ENCODE peak calls at places on chromosomes 6 and 20, in seven cellular contexts. One of them, this sample, is unnamed.

GRCh38 chr6:110053395-110054240 is 75.5 kb downstream of the GPR6 start:
- DNase-seq in dorsolateral prefrontal cortex: no peak
- DNase-seq in body of pancreas: peak; percentile 31
- DNase-seq in psoas muscle: no peak
- DNase-seq in IMR-90: peak; percentile 68
- DNase-seq in endothelial cell: peak; percentile 36
- DNase-seq in gastrocnemius medialis: no peak
- DNase-seq in this sample: no peak

GRCh38 chr20:63835031-63835858 is 4.2 kb upstream of the ZBTB46 start:
- DNase-seq in dorsolateral prefrontal cortex: peak; percentile 63
- DNase-seq in body of pancreas: peak; percentile 96
- DNase-seq in psoas muscle: peak; percentile 87
- DNase-seq in IMR-90: peak; percentile 99
- DNase-seq in endothelial cell: peak; percentile 87
- DNase-seq in gastrocnemius medialis: peak; percentile 77
- DNase-seq in this sample: no peak

GRCh38 chr20:59020938-59021551 is 1.8 kb downstream of the TUBB1 start:
- DNase-seq in dorsolateral prefrontal cortex: no peak
- DNase-seq in body of pancreas: no peak
- DNase-seq in psoas muscle: no peak
- DNase-seq in IMR-90: peak; percentile 56
- DNase-seq in endothelial cell: no peak
- DNase-seq in gastrocnemius medialis: no peak
- DNase-seq in this sample: no peak

GRCh38 chr6:25138024-25138696 is 141.0 kb upstream of the CARMIL1 start:
- DNase-seq in dorsolateral prefrontal cortex: no peak
- DNase-seq in body of pancreas: peak; percentile 26
- DNase-seq in psoas muscle: peak; percentile 32
- DNase-seq in IMR-90: peak; percentile 62
- DNase-seq in endothelial cell: no peak
- DNase-seq in gastrocnemius medialis: peak; percentile 30
- DNase-seq in this sample: peak; percentile 54

GRCh38 chr6:17885079-17885478 is 102.4 kb downstream of the KIF13A start:
- DNase-seq in dorsolateral prefrontal cortex: no peak
- DNase-seq in body of pancreas: no peak
- DNase-seq in psoas muscle: no peak
- DNase-seq in IMR-90: peak; percentile 19
- DNase-seq in endothelial cell: no peak
- DNase-seq in gastrocnemius medialis: no peak
- DNase-seq in this sample: no peak

GRCh38 chr6:154458565-154459475 is 51.7 kb downstream of the CNKSR3 start:
- DNase-seq in dorsolateral prefrontal cortex: no peak
- DNase-seq in body of pancreas: no peak
- DNase-seq in psoas muscle: no peak
- DNase-seq in IMR-90: no peak
- DNase-seq in endothelial cell: no peak
- DNase-seq in gastrocnemius medialis: no peak
- DNase-seq in this sample: no peak

GRCh38 chr20:53929399-53929798 is 141.0 kb downstream of the BCAS1 start:
- DNase-seq in dorsolateral prefrontal cortex: no peak
- DNase-seq in body of pancreas: no peak
- DNase-seq in psoas muscle: no peak
- DNase-seq in IMR-90: no peak
- DNase-seq in endothelial cell: no peak
- DNase-seq in gastrocnemius medialis: no peak
- DNase-seq in this sample: no peak

GRCh38 chr6:120938876-120939231 is 395.4 kb downstream of the TBC1D32 start:
- DNase-seq in dorsolateral prefrontal cortex: no peak
- DNase-seq in body of pancreas: no peak
- DNase-seq in psoas muscle: no peak
- DNase-seq in IMR-90: no peak
- DNase-seq in endothelial cell: no peak
- DNase-seq in gastrocnemius medialis: no peak
- DNase-seq in this sample: no peak

GRCh38 chr20:17712708-17713107 is 12.9 kb downstream of the BANF2 start:
- DNase-seq in dorsolateral prefrontal cortex: no peak
- DNase-seq in body of pancreas: no peak
- DNase-seq in psoas muscle: no peak
- DNase-seq in IMR-90: peak; percentile 84
- DNase-seq in endothelial cell: no peak
- DNase-seq in gastrocnemius medialis: no peak
- DNase-seq in this sample: no peak

GRCh38 chr6:82415820-82416219 is 52.2 kb downstream of the TPBG start:
- DNase-seq in dorsolateral prefrontal cortex: no peak
- DNase-seq in body of pancreas: no peak
- DNase-seq in psoas muscle: no peak
- DNase-seq in IMR-90: no peak
- DNase-seq in endothelial cell: no peak
- DNase-seq in gastrocnemius medialis: no peak
- DNase-seq in this sample: no peak

GRCh38 chr20:56579261-56579660 is 46.2 kb downstream of the FAM209B start:
- DNase-seq in dorsolateral prefrontal cortex: no peak
- DNase-seq in body of pancreas: no peak
- DNase-seq in psoas muscle: no peak
- DNase-seq in IMR-90: no peak
- DNase-seq in endothelial cell: no peak
- DNase-seq in gastrocnemius medialis: no peak
- DNase-seq in this sample: no peak

GRCh38 chr20:17966432-17967312 is 1.9 kb downstream of the SNX5 start:
- DNase-seq in dorsolateral prefrontal cortex: no peak
- DNase-seq in body of pancreas: no peak
- DNase-seq in psoas muscle: no peak
- DNase-seq in IMR-90: peak; percentile 42
- DNase-seq in endothelial cell: no peak
- DNase-seq in gastrocnemius medialis: no peak
- DNase-seq in this sample: no peak

GRCh38 chr20:59830107-59831023 is 103.1 kb downstream of the SYCP2 start:
- DNase-seq in dorsolateral prefrontal cortex: no peak
- DNase-seq in body of pancreas: no peak
- DNase-seq in psoas muscle: no peak
- DNase-seq in IMR-90: no peak
- DNase-seq in endothelial cell: no peak
- DNase-seq in gastrocnemius medialis: no peak
- DNase-seq in this sample: no peak

GRCh38 chr6:147287869-147288271 is 83.7 kb downstream of the STXBP5 start:
- DNase-seq in dorsolateral prefrontal cortex: no peak
- DNase-seq in body of pancreas: peak; percentile 38
- DNase-seq in psoas muscle: no peak
- DNase-seq in IMR-90: peak; percentile 69
- DNase-seq in endothelial cell: no peak
- DNase-seq in gastrocnemius medialis: no peak
- DNase-seq in this sample: no peak

GRCh38 chr6:80223743-80224212 is 117.3 kb downstream of the BCKDHB start:
- DNase-seq in dorsolateral prefrontal cortex: no peak
- DNase-seq in body of pancreas: no peak
- DNase-seq in psoas muscle: peak; percentile 25
- DNase-seq in IMR-90: no peak
- DNase-seq in endothelial cell: no peak
- DNase-seq in gastrocnemius medialis: no peak
- DNase-seq in this sample: no peak

GRCh38 chr6:82980086-82980485 is 85.6 kb downstream of the UBE3D start:
- DNase-seq in dorsolateral prefrontal cortex: no peak
- DNase-seq in body of pancreas: no peak
- DNase-seq in psoas muscle: no peak
- DNase-seq in IMR-90: peak; percentile 86
- DNase-seq in endothelial cell: no peak
- DNase-seq in gastrocnemius medialis: no peak
- DNase-seq in this sample: no peak

GRCh38 chr6:14502551-14502950 is 385.0 kb downstream of the CD83 start:
- DNase-seq in dorsolateral prefrontal cortex: no peak
- DNase-seq in body of pancreas: no peak
- DNase-seq in psoas muscle: no peak
- DNase-seq in IMR-90: peak; percentile 28
- DNase-seq in endothelial cell: no peak
- DNase-seq in gastrocnemius medialis: no peak
- DNase-seq in this sample: no peak

GRCh38 chr6:72287801-72288200 is 334.1 kb upstream of the KCNQ5 start:
- DNase-seq in dorsolateral prefrontal cortex: no peak
- DNase-seq in body of pancreas: no peak
- DNase-seq in psoas muscle: no peak
- DNase-seq in IMR-90: peak; percentile 4
- DNase-seq in endothelial cell: no peak
- DNase-seq in gastrocnemius medialis: no peak
- DNase-seq in this sample: no peak

GRCh38 chr20:33443006-33443511 is 504 bp downstream of the SNTA1 start:
- DNase-seq in dorsolateral prefrontal cortex: no peak
- DNase-seq in body of pancreas: peak; percentile 43
- DNase-seq in psoas muscle: peak; percentile 43
- DNase-seq in IMR-90: no peak
- DNase-seq in endothelial cell: peak; percentile 27
- DNase-seq in gastrocnemius medialis: no peak
- DNase-seq in this sample: no peak

GRCh38 chr20:51884561-51884960 is 82.2 kb upstream of the SALL4 start:
- DNase-seq in dorsolateral prefrontal cortex: no peak
- DNase-seq in body of pancreas: no peak
- DNase-seq in psoas muscle: no peak
- DNase-seq in IMR-90: peak; percentile 10
- DNase-seq in endothelial cell: no peak
- DNase-seq in gastrocnemius medialis: no peak
- DNase-seq in this sample: no peak

GRCh38 chr20:35111141-35111888 is 18.7 kb upstream of the TRPC4AP start:
- DNase-seq in dorsolateral prefrontal cortex: no peak
- DNase-seq in body of pancreas: no peak
- DNase-seq in psoas muscle: no peak
- DNase-seq in IMR-90: peak; percentile 87
- DNase-seq in endothelial cell: no peak
- DNase-seq in gastrocnemius medialis: no peak
- DNase-seq in this sample: no peak

GRCh38 chr6:157148391-157149323 is 174.7 kb downstream of the TMEM242 start:
- DNase-seq in dorsolateral prefrontal cortex: peak; percentile 68
- DNase-seq in body of pancreas: peak; percentile 50
- DNase-seq in psoas muscle: peak; percentile 62
- DNase-seq in IMR-90: peak; percentile 98
- DNase-seq in endothelial cell: no peak
- DNase-seq in gastrocnemius medialis: no peak
- DNase-seq in this sample: no peak

GRCh38 chr6:55046869-55047422 is 127.4 kb upstream of the HCRTR2 start:
- DNase-seq in dorsolateral prefrontal cortex: no peak
- DNase-seq in body of pancreas: no peak
- DNase-seq in psoas muscle: no peak
- DNase-seq in IMR-90: peak; percentile 23
- DNase-seq in endothelial cell: no peak
- DNase-seq in gastrocnemius medialis: no peak
- DNase-seq in this sample: no peak

GRCh38 chr6:21598662-21599061 is 5.1 kb downstream of the SOX4 start:
- DNase-seq in dorsolateral prefrontal cortex: no peak
- DNase-seq in body of pancreas: no peak
- DNase-seq in psoas muscle: no peak
- DNase-seq in IMR-90: no peak
- DNase-seq in endothelial cell: no peak
- DNase-seq in gastrocnemius medialis: no peak
- DNase-seq in this sample: no peak

GRCh38 chr6:21597706-21598273 is 4.2 kb downstream of the SOX4 start:
- DNase-seq in dorsolateral prefrontal cortex: no peak
- DNase-seq in body of pancreas: no peak
- DNase-seq in psoas muscle: no peak
- DNase-seq in IMR-90: no peak
- DNase-seq in endothelial cell: no peak
- DNase-seq in gastrocnemius medialis: no peak
- DNase-seq in this sample: no peak

GRCh38 chr6:21596379-21597242 is 3.1 kb downstream of the SOX4 start:
- DNase-seq in dorsolateral prefrontal cortex: no peak
- DNase-seq in body of pancreas: peak; percentile 49
- DNase-seq in psoas muscle: peak; percentile 46
- DNase-seq in IMR-90: peak; percentile 59
- DNase-seq in endothelial cell: peak; percentile 50
- DNase-seq in gastrocnemius medialis: no peak
- DNase-seq in this sample: no peak

GRCh38 chr6:21595951-21596378 is 2.4 kb downstream of the SOX4 start:
- DNase-seq in dorsolateral prefrontal cortex: no peak
- DNase-seq in body of pancreas: peak; percentile 24
- DNase-seq in psoas muscle: peak; percentile 28
- DNase-seq in IMR-90: no peak
- DNase-seq in endothelial cell: peak; percentile 18
- DNase-seq in gastrocnemius medialis: no peak
- DNase-seq in this sample: no peak

GRCh38 chr6:21597243-21597682 is 3.7 kb downstream of the SOX4 start:
- DNase-seq in dorsolateral prefrontal cortex: no peak
- DNase-seq in body of pancreas: no peak
- DNase-seq in psoas muscle: no peak
- DNase-seq in IMR-90: no peak
- DNase-seq in endothelial cell: no peak
- DNase-seq in gastrocnemius medialis: no peak
- DNase-seq in this sample: no peak
- TF ChIP-seq CTCF in dorsolateral prefrontal cortex: peak; percentile 5
- TF ChIP-seq CTCF in body of pancreas: peak; percentile 14
- TF ChIP-seq CTCF in psoas muscle: no peak
- TF ChIP-seq CTCF in IMR-90: no peak
- TF ChIP-seq CTCF in endothelial cell: no peak
- TF ChIP-seq CTCF in gastrocnemius medialis: no peak
- TF ChIP-seq CTCF in this sample: peak; percentile 42

GRCh38 chr20:39778847-39779641 is 816.9 kb downstream of the DHX35 start:
- DNase-seq in dorsolateral prefrontal cortex: no peak
- DNase-seq in body of pancreas: peak; percentile 11
- DNase-seq in psoas muscle: no peak
- DNase-seq in IMR-90: no peak
- DNase-seq in endothelial cell: no peak
- DNase-seq in gastrocnemius medialis: no peak
- DNase-seq in this sample: no peak
- TF ChIP-seq CTCF in dorsolateral prefrontal cortex: no peak
- TF ChIP-seq CTCF in body of pancreas: no peak
- TF ChIP-seq CTCF in psoas muscle: no peak
- TF ChIP-seq CTCF in IMR-90: no peak
- TF ChIP-seq CTCF in endothelial cell: no peak
- TF ChIP-seq CTCF in gastrocnemius medialis: no peak
- TF ChIP-seq CTCF in this sample: no peak

GRCh38 chr20:15179426-15180190 is 842.2 kb upstream of the FLRT3 start:
- DNase-seq in dorsolateral prefrontal cortex: peak; percentile 62
- DNase-seq in body of pancreas: no peak
- DNase-seq in psoas muscle: no peak
- DNase-seq in IMR-90: no peak
- DNase-seq in endothelial cell: no peak
- DNase-seq in gastrocnemius medialis: no peak
- DNase-seq in this sample: no peak

GRCh38 chr20:15178581-15178980 is 841.2 kb upstream of the FLRT3 start:
- DNase-seq in dorsolateral prefrontal cortex: no peak
- DNase-seq in body of pancreas: no peak
- DNase-seq in psoas muscle: no peak
- DNase-seq in IMR-90: no peak
- DNase-seq in endothelial cell: no peak
- DNase-seq in gastrocnemius medialis: no peak
- DNase-seq in this sample: no peak

GRCh38 chr20:15171016-15171415 is 833.6 kb upstream of the FLRT3 start:
- DNase-seq in dorsolateral prefrontal cortex: no peak
- DNase-seq in body of pancreas: no peak
- DNase-seq in psoas muscle: no peak
- DNase-seq in IMR-90: no peak
- DNase-seq in endothelial cell: no peak
- DNase-seq in gastrocnemius medialis: no peak
- DNase-seq in this sample: no peak

GRCh38 chr20:15176929-15177328 is 839.5 kb upstream of the FLRT3 start:
- DNase-seq in dorsolateral prefrontal cortex: no peak
- DNase-seq in body of pancreas: no peak
- DNase-seq in psoas muscle: no peak
- DNase-seq in IMR-90: no peak
- DNase-seq in endothelial cell: no peak
- DNase-seq in gastrocnemius medialis: no peak
- DNase-seq in this sample: no peak
- TF ChIP-seq CTCF in dorsolateral prefrontal cortex: no peak
- TF ChIP-seq CTCF in body of pancreas: no peak
- TF ChIP-seq CTCF in psoas muscle: no peak
- TF ChIP-seq CTCF in IMR-90: no peak
- TF ChIP-seq CTCF in endothelial cell: no peak
- TF ChIP-seq CTCF in gastrocnemius medialis: no peak
- TF ChIP-seq CTCF in this sample: no peak

GRCh38 chr6:126550323-126550722 is 210.4 kb downstream of the CENPW start:
- DNase-seq in dorsolateral prefrontal cortex: no peak
- DNase-seq in body of pancreas: no peak
- DNase-seq in psoas muscle: no peak
- DNase-seq in IMR-90: no peak
- DNase-seq in endothelial cell: no peak
- DNase-seq in gastrocnemius medialis: no peak
- DNase-seq in this sample: no peak
- TF ChIP-seq CTCF in dorsolateral prefrontal cortex: no peak
- TF ChIP-seq CTCF in body of pancreas: no peak
- TF ChIP-seq CTCF in psoas muscle: no peak
- TF ChIP-seq CTCF in IMR-90: no peak
- TF ChIP-seq CTCF in endothelial cell: no peak
- TF ChIP-seq CTCF in gastrocnemius medialis: no peak
- TF ChIP-seq CTCF in this sample: no peak